ENCODE peak calls at places on chromosome 20, in nine cellular contexts. S is uterus; U is PC-9; P is lower lobe of right lung; V is CD4-positive, CD25-positive, alpha-beta regulatory T cell; M is fibroblast of the aortic adventitia; Q is epithelial cell of esophagus; K is H1; I is left lung. O is an unnamed sample.

GRCh38 chr20:35652641-35653429 is 11.9 kb downstream of the CPNE1 start:
- DNase-seq in S (no peak), U (no peak), Q (no peak), I (no peak), K (peak; percentile 51), P (no peak), M (no peak), V (no peak), O (no peak)

GRCh38 chr20:428658-429200 is 20.6 kb downstream of the RBCK1 start:
- DNase-seq in U (no peak), P (no peak), V (no peak), M (no peak), Q (no peak), K (no peak), S (no peak), I (no peak), O (no peak)

GRCh38 chr20:25303292-25304024 is 55.6 kb downstream of the PYGB start:
- DNase-seq in K (no peak), Q (no peak), I (peak; percentile 63), M (no peak), U (no peak), S (no peak), V (no peak), P (no peak), O (no peak)

GRCh38 chr20:10557685-10558084 is 116.1 kb downstream of the JAG1 start:
- DNase-seq in S (no peak), I (no peak), Q (peak; percentile 90), P (no peak), M (no peak), K (no peak), V (no peak), U (no peak), O (peak; percentile 91)

GRCh38 chr20:38230957-38231785 is 29.4 kb downstream of the KIAA1755 start:
- DNase-seq in I (no peak), Q (peak; percentile 60), M (no peak), U (peak; percentile 5), P (no peak), V (no peak), S (no peak), K (no peak), O (peak; percentile 78)

GRCh38 chr20:9592419-9592818 is 78.0 kb downstream of the LAMP5 start:
- DNase-seq in P (no peak), I (no peak), Q (no peak), K (no peak), S (no peak), M (no peak), V (no peak), U (no peak), O (no peak)

GRCh38 chr20:10672579-10673127 is 1.1 kb downstream of the JAG1 start:
- DNase-seq in Q (no peak), M (peak; percentile 62), V (no peak), I (peak; percentile 92), K (peak; percentile 68), U (peak; percentile 51), S (peak; percentile 59), P (peak; percentile 80), O (no peak)

GRCh38 chr20:9186396-9186795 is 117.5 kb downstream of the PLCB4 start:
- DNase-seq in I (no peak), K (no peak), U (no peak), P (no peak), M (no peak), V (no peak), S (no peak), Q (no peak), O (no peak)

GRCh38 chr20:37630993-37631392 is 62.8 kb upstream of the CTNNBL1 start:
- DNase-seq in K (no peak), V (no peak), M (no peak), S (no peak), I (no peak), U (no peak), P (no peak), Q (no peak), O (no peak)

GRCh38 chr20:15380770-15381169 is 1043.4 kb upstream of the FLRT3 start:
- DNase-seq in M (no peak), P (no peak), Q (no peak), K (no peak), U (no peak), V (no peak), I (no peak), S (no peak), O (no peak)

GRCh38 chr20:62059926-62060630 is 5.6 kb downstream of the TAF4 start:
- DNase-seq in V (no peak), S (no peak), I (no peak), K (no peak), Q (no peak), M (no peak), U (no peak), P (no peak), O (no peak)

GRCh38 chr20:21511850-21512633 is 1.8 kb downstream of the NKX2-2 start:
- DNase-seq in M (no peak), P (peak; percentile 45), I (peak; percentile 73), K (peak; percentile 81), U (no peak), S (no peak), Q (peak; percentile 32), V (no peak), O (no peak)

GRCh38 chr20:21510414-21510971 is 3.4 kb downstream of the NKX2-2 start:
- DNase-seq in U (no peak), S (no peak), M (no peak), K (peak; percentile 62), P (peak; percentile 43), V (no peak), I (peak; percentile 70), Q (no peak), O (no peak)

GRCh38 chr20:21509597-21510331 is 4.1 kb downstream of the NKX2-2 start:
- DNase-seq in U (no peak), P (peak; percentile 37), V (no peak), Q (peak; percentile 36), S (no peak), K (peak; percentile 68), M (peak; percentile 34), I (peak; percentile 69), O (no peak)

GRCh38 chr20:21511485-21511849 is 2.4 kb downstream of the NKX2-2 start:
- DNase-seq in P (no peak), Q (no peak), U (no peak), M (no peak), V (no peak), S (no peak), I (no peak), K (no peak), O (no peak)

DNA sequence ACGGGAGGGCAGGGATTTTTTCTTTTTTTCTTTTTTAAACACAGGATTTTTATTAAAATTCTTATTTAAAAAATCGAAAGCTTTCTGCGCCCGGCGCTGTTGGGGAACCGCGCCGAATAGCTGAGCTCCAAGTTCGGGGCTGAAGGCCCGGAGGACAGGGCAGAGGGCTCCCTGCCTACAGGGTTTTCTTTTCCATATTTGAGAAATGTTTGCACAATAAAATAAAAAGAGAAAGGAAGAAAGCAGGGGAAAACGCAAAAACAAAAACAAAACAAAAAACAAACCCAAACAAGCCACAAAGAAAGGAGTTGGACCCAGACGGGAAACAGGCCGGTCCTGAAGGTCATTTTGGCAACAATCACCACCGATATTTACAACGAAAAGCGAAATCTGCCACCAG is 2.9 kb downstream of the NKX2-2 start:
- DNase-seq in K (no peak), S (no peak), V (no peak), Q (no peak), P (no peak), U (no peak), I (no peak), M (no peak), O (no peak)
- H3K4me3 ChIP-seq in K (no peak overlapping the region), S (no peak overlapping the region), V (peak overlapping the region; percentile 37), Q (no peak overlapping the region), P (peak overlapping the region; percentile 46), U (no peak overlapping the region), I (peak overlapping the region; percentile 21), M (no peak overlapping the region), O (no peak overlapping the region)

GRCh38 chr20:43954704-43955243 is 40.1 kb downstream of the TOX2 start:
- DNase-seq in S (no peak), M (peak; percentile 18), I (no peak), V (no peak), P (no peak), U (no peak), Q (peak; percentile 16), K (no peak), O (no peak)
- H3K4me3 ChIP-seq in S (no peak overlapping the region), M (no peak overlapping the region), I (no peak overlapping the region), V (peak overlapping the region; percentile 68), P (no peak overlapping the region), U (peak overlapping the region; percentile 22), Q (no peak overlapping the region), K (no peak overlapping the region), O (no peak overlapping the region)

DNA sequence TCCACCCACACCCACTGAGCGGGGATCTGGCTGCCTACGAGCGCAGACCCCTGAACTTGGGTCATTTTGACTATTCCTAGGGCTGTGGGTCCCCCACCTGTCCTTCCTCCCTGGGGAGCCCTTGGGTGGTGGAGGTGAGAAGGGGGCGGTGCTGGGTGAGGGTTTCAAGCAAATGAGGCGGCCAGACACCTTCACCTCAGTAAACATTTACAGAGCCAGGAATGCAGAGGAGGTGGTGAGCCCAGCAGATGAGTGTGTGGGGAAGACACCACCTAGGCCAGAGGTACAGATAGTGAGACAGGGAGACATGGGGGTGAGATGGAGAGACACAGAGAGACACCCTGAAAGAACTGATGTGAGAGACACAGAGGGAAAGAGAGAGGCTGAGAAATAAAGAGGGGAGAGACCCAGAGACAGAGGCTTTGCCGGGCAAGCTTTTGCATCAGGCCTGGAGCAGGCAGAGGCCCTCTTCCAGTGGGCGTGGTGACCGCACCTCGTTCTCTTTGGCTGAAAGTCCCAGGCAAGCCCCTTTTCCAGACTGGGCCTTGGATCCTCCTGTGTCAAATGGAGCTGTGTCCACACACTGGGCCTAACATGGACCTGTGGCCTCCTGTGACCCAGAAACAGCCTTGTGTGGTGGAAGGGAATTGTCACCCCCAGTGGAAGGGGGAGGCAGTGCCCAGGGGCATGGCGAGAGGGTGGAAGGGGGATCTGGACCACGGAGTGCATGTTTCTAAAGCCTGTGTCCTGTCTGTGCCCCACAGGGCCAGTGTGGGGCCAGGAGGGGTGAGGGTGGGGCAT is 29.7 kb downstream of the CEBPB start:
- DNase-seq in V (no peak), U (peak; percentile 65), Q (no peak), I (no peak), P (peak; percentile 45), K (no peak), M (no peak), S (no peak), O (no peak)
- H3K4me3 ChIP-seq in V (no peak overlapping the region), U (no peak overlapping the region), Q (no peak overlapping the region), I (no peak overlapping the region), P (no peak overlapping the region), K (no peak overlapping the region), M (no peak overlapping the region), S (no peak overlapping the region), O (no peak overlapping the region)

DNA sequence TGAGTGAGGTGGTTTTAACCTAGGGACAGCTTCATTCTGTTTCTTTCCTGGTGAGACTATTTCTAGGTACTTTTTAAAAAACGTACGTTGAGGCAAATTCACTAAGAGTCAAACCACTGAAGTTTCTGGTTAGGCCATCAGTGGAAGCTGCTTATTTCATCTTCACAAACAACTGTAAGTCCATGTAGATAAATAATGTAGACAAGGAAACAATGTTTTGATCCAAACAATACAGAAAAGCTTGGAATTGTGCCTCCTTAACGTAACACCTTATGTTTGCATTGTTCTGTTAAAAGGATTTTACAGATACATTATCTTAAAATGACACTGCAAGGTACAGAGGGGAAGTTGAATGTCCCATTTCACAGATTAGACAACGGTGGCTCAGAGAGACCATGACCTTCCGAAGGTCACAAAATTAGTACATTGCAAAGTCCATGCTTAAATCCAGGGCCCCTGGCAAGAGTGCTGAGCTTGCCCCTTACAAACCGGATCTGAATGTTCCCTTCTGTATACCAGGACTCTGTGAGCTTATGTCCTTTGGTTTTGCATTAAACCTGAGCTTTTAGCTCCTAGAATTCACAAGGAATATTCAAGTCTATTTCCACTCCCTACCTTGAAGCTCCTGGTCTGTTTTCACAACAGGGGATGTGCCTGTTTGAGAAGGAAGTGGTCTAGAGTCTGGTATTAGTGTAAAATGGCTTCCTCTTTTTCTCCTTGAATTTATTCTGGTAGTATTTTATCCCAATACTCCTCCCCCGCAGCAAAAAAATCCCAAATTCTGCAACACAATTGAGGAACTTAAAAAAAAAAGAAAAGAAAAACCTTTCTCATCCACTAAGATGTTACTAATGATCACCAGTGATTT is 28.8 kb upstream of the ZNF217 start:
- DNase-seq in M (no peak), K (no peak), S (no peak), I (no peak), V (no peak), Q (no peak), U (no peak), P (no peak), O (no peak)
- H3K4me3 ChIP-seq in M (no peak overlapping the region), K (no peak overlapping the region), S (peak overlapping the region; percentile 33), I (no peak overlapping the region), V (peak overlapping the region; percentile 85), Q (no peak overlapping the region), U (peak overlapping the region; percentile 58), P (no peak overlapping the region), O (no peak overlapping the region)

O was measured in bronchial epithelial cell.